ENCODE peak calls at places on chromosomes 13 and 19, in four cellular contexts. Z is HCT116, I is K562, B is HepG2. F is an unnamed sample.

GRCh38 chr19:46659151-46660007 is 1.6 kb downstream of the DACT3 start:
- DNase-seq in Z (no peak), I (peak), B (no peak), F (no peak)

GRCh38 chr13:42539670-42540069 is 34.3 kb upstream of the TNFSF11 start:
- DNase-seq in Z (no peak), I (no peak), B (no peak), F (no peak)

GRCh38 chr13:109162248-109163051 is 533.0 kb downstream of the MYO16 start:
- DNase-seq in Z (no peak), I (no peak), B (no peak), F (no peak)

GRCh38 chr19:52673014-52673413 is 34.9 kb upstream of the ZNF83 start:
- DNase-seq in Z (no peak), I (no peak), B (no peak), F (no peak)

GRCh38 chr19:53812335-53812734 is 11.8 kb downstream of the NLRP12 start:
- DNase-seq in Z (no peak), I (no peak), B (no peak), F (no peak)

GRCh38 chr19:44955500-44956439 is 590 bp downstream of the CLPTM1 start:
- DNase-seq in Z (no peak), I (no peak), B (no peak), F (no peak)

GRCh38 chr19:12838893-12839656 is 760 bp downstream of the MAST1 start:
- DNase-seq in Z (no peak), I (no peak), B (no peak), F (no peak)

GRCh38 chr19:11382898-11383705 is 1.0 kb downstream of the EPOR start:
- DNase-seq in Z (peak), I (peak), B (peak), F (no peak)

GRCh38 chr13:102799544-102800144 is 725 bp downstream of the BIVM start:
- DNase-seq in Z (no peak), I (peak), B (no peak), F (no peak)

GRCh38 chr19:41434450-41434849 is 5.3 kb downstream of the DMAC2 start:
- DNase-seq in Z (no peak), I (no peak), B (no peak), F (no peak)

GRCh38 chr19:10660346-10660745 is 6.2 kb downstream of the ILF3 start:
- DNase-seq in Z (no peak), I (no peak), B (no peak), F (no peak)

GRCh38 chr19:11437955-11438354 is 2.5 kb downstream of the PRKCSH start:
- DNase-seq in Z (no peak), I (no peak), B (no peak), F (no peak)

DNA sequence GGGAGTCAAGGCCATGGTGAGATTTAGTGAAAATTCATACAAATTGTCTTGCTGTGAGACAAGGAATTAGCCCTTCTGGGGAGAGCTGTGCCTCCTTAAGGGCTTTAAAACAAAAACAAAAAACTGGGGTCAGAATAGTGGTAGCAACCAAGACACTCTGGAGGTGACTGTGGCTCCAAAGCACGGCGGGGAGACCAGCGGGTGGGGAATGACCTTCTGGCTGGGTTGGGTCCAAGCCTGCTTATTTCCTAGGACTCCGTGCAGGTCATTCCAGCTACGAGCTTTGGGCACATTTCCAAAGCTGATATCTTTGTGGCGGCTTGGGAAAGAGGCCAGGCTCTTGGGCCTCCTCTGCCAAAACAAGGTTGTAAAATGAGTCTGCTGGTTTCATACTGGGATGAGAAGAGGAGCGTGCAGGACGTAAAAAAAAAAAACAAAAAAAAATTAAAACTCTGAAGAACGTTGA is 348.3 kb downstream of the UQCRFS1 start:
- DNase-seq in Z (no peak), I (no peak), B (no peak), F (no peak)
- TF ChIP-seq TCF7L2 in Z (no peak), I (no peak), B (no peak), F (no peak)

DNA sequence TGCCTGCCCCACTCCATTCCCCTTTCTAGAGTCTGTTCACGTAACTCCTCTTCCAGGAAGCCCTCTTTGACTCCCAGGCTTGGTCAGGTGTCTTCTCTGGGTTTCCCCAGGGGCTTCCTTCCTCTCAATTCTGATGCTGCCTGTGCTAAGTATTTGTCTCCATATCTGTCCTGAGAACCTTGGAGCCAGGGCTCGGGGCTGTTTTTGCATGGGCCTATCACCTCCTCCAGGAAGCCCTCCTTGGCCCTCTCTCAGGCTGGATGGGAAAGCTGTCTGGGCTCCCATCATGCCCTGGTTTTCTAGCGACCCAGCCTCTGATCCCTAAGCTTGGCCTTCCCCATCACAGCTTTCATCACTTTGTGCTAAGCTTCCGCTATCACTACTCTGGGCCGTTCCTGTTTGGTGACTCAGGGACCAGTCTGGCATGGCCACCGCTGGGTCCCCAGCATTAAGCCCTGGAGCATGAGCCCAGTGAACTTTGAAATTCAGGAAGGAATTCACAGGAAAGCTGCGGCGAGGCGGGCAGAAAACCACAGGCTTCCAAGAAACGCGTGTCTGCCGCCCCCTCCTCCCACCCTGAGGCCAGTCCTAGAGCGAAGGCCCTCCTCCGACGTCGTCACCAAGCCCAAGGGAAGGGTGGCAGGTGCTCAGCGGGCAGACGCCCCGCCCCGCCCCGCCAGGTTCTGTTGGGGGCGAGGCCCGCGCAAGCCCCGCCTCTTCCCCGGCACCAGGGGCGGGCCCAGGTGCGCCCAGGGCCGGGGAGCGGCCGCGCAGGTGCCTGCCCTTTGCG is 482 bp upstream of the SPINT2 start:
- DNase-seq in Z (peak), I (peak), B (peak), F (no peak)
- TF ChIP-seq SIN3A in Z (no peak), I (no peak), B (no peak), F (no peak)

DNA sequence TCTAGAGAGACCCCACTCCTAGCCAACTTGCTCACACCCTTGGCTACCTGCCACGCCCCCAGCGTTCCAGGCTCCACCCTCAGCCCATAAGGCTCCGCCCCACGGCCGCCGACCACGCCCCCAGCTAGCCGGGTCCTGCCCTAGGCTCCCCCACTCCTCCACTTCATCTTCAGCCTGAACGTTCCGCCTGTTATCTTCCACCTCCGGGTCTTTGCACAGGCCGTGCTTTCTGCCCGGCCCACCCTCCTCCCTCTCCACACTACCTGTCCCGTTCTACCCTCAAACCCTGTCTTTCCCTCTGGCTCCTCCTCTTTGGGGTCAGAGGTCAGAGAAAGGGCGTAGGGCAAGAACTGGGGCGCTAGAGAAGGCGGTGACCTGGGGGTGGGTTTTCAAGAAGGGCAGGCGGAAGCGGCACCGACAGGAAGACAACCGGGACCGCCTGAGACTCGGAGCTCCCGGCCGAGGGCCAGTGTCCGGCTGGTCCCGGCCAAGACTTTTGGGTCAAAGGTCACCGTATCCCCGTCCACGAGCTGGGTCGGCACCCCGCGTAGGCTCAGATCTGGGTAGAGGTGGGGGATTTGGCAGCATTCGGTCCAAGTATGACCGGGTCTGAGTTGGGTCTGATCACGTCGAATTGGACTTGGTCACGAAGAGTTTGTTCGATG is 2.2 kb downstream of the PDE4C start:
- DNase-seq in Z (peak), I (peak), B (peak), F (peak)
- TF ChIP-seq TCF7L2 in Z (no peak), I (no peak), B (no peak), F (no peak)

DNA sequence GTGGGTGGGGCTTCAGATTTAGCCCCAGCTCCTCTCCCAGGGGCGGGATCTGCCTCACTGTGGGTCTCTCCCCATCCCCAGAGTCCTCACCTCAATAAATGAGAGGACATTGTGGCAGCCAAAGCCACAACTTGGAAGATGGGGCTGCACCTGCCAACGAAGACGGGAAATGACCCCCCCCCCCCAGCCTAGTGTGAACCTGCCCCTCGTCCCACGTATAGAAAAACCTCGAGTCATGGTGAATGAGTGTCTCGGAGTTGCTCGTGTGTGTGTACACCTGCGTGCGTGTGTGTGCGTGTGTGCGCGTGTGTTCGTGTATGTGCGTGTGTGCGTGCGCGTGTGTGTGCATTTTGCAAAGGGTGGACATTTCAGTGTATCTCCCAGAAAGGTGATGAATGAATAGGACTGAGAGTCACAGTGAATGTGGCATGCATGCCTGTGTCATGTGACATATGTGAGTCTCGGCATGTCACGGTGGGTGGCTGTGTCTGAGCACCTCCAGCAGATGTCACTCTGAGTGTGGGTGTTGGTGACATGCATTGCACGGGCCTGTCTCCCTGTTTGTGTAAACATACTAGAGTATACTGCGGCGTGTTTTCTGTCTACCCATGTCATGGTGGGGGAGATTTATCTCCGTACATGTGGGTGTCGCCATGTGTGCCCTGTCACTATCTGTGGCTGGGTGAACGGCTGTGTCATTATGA is 1.5 kb upstream of the TRAPPC5 start:
- DNase-seq in Z (no peak), I (peak), B (peak), F (no peak)
- TF ChIP-seq SIN3A in Z (no peak), I (no peak), B (no peak), F (no peak)

GRCh38 chr13:33940898-33941297 is 122.9 kb downstream of the RFC3 start:
- DNase-seq in Z (no peak), I (no peak), B (no peak), F (no peak)
- TF ChIP-seq TCF7L2 in Z (no peak), I (no peak), B (no peak), F (no peak)

DNA sequence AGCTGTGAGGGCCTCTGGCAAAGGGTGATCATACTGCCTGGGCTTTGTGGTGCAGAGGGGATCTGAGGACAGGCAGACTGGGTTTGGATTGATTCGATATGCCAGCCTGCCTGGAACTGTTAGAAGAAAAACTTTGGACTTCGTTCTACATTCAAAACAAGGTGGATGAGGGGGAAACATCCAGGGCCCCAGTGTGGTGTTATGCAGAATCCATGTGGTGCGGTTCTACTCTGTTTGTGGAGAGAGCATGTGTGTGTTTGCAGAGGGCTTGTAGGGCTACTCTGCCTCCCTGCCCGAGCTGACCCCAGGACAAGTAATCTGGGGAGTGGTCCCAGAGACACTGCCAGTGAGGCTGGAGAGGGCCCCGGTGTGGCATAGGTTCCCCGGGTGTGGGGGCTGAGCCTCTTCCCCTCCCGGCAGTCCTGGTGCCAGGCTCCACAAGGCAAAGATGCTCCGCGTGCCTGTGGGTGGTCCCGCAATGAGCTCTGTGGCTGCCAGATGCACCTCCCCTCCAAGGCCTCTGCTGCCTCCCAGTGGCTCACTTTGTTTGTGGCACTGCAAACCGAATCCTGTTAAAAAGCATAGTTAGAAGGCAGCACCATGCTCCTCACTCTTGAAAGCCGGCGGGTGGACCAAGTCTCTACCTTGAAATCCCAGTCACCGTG is 22.3 kb upstream of the TFDP1 start:
- DNase-seq in Z (no peak), I (peak), B (peak), F (no peak)
- TF ChIP-seq SIN3A in Z (no peak), I (no peak), B (no peak), F (no peak)

DNA sequence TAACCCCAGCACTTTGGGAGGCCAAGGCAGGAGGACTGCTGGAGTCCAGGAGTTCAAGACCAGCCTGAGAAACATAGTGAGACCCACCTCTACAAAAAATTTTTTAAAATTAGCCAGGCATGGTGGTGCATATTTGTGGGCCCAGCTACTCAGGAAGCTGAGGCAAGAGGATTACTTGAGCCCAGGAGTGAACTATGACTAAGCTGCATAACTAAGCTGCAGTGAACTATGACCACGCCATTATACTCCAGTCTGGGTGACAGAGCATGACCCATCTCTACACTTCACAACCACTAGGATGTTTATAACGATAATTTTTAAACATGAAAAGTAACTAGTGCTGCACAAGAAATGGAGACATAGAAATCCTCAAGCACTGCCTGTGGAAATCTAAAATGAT is 352.7 kb upstream of the SGCG start:
- DNase-seq in Z (no peak), I (no peak), B (no peak), F (no peak)
- TF ChIP-seq TCF7L2 in Z (no peak), I (no peak), B (no peak), F (no peak)

GRCh38 chr19:7970716-7971448 is 27.4 kb upstream of the TIMM44 start:
- DNase-seq in Z (peak), I (peak), B (peak), F (no peak)
- TF ChIP-seq SIN3A in Z (no peak), I (no peak), B (no peak), F (no peak)

DNA sequence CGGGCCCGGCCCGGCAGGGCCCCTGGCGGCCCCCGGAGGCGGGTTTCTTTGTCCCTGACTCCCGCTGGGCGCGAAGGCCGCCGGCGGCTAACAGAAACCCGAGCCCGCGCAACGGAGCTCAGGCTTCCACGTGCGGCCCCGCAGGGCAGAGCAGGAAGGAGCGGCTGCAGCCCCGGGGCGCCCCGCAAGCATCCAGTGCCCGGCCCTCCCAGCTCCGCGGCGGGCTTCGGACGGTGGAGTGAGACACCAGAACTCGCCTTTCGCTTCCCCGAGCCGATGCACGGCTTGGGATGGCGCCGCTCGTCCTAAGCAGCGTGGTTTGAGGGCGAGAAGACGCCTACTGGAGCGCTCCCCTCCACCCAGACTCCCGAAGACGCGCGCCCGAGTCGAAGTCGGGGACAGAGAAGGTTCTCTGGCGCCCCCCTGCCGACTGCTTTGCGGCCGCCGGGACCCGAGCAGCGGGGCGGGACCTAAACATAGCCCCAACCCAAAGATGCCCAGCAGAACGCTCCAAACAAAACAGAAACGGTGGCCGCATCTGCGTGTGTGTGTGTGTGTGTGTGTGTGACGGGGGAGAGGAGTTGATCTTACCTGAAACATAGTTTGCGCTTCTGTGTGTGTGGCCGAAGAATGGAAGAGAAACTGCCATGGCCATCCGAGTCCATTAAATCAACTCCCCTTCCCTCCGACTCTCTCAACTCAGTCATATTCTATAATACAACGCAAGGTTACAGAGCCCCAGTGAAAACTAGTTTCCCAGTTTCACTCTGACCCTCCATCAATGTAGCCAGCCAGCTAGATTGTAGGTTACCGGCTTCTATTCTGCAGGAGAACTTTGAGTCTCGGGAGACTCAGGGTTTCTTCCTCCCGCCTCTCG is 629 bp upstream of the FGF9 start:
- DNase-seq in Z (no peak), I (peak), B (no peak), F (no peak)
- TF ChIP-seq TCF7L2 in Z (no peak), I (no peak), B (no peak), F (no peak)

F was measured in Panc1.